ENCODE peak calls at places on chromosomes 5 and 9, in six cellular contexts. V is ovary; X is CD8-positive, alpha-beta memory T cell; U is left lung; A is A673; J is fibroblast of mammary gland. S is an unnamed sample.

GRCh38 chr9:19493845-19494244 is 85.0 kb downstream of the ACER2 start:
- DNase-seq in V (no peak), X (no peak), U (no peak), A (no peak), J (no peak), S (no peak)

GRCh38 chr5:55338092-55338613 is 30.4 kb downstream of the MTREX start:
- DNase-seq in V (no peak), X (no peak), U (no peak), A (no peak), J (no peak), S (no peak)

GRCh38 chr5:132099073-132099748 is 25.6 kb downstream of the CSF2 start:
- DNase-seq in V (no peak), X (peak), U (no peak), A (no peak), J (no peak), S (no peak)

GRCh38 chr9:4180907-4181605 is 118.8 kb downstream of the GLIS3 start:
- DNase-seq in V (no peak), X (no peak), U (no peak), A (no peak), J (no peak), S (no peak)

GRCh38 chr5:114782217-114782616 is 387.5 kb downstream of the TRIM36 start:
- DNase-seq in V (no peak), X (no peak), U (no peak), A (no peak), J (no peak), S (no peak)

GRCh38 chr5:129746884-129747283 is 1.0 kb upstream of the MINAR2 start:
- DNase-seq in V (no peak), X (no peak), U (no peak), A (no peak), J (peak), S (no peak)

GRCh38 chr9:18658764-18659705 is 185.1 kb downstream of the ADAMTSL1 start:
- DNase-seq in V (no peak), X (no peak), U (no peak), A (no peak), J (peak), S (no peak)

GRCh38 chr5:60196382-60197113 is 303.0 kb upstream of the PDE4D start:
- DNase-seq in V (no peak), X (no peak), U (no peak), A (peak), J (peak), S (peak)

GRCh38 chr9:127313042-127313560 is 48.5 kb downstream of the GARNL3 start:
- DNase-seq in V (no peak), X (no peak), U (no peak), A (no peak), J (no peak), S (no peak)

GRCh38 chr5:131096774-131097695 is 68.0 kb downstream of the HINT1 start:
- DNase-seq in V (no peak), X (no peak), U (no peak), A (no peak), J (peak), S (no peak)

GRCh38 chr9:125241863-125242739 is 958 bp upstream of the HSPA5 start:
- DNase-seq in V (no peak), X (no peak), U (peak), A (peak), J (no peak), S (peak)

GRCh38 chr5:159712672-159713071 is 203.6 kb upstream of the ADRA1B start:
- DNase-seq in V (no peak), X (no peak), U (no peak), A (no peak), J (no peak), S (no peak)

GRCh38 chr9:3513265-3513818 is 12.5 kb downstream of the RFX3 start:
- DNase-seq in V (no peak), X (no peak), U (no peak), A (peak), J (no peak), S (no peak)

GRCh38 chr9:94631599-94631998 is 7.7 kb downstream of the FBP1 start:
- DNase-seq in V (no peak), X (no peak), U (no peak), A (no peak), J (no peak), S (no peak)

GRCh38 chr5:6750951-6751685 is 37.9 kb downstream of the TENT4A start:
- DNase-seq in V (no peak), X (no peak), U (no peak), A (no peak), J (no peak), S (no peak)

GRCh38 chr5:146623009-146623408 is 107.0 kb upstream of the GPR151 start:
- DNase-seq in V (no peak), X (no peak), U (no peak), A (no peak), J (no peak), S (no peak)

GRCh38 chr9:87840126-87840525 is 42.6 kb upstream of the SPATA31E1 start:
- DNase-seq in V (no peak), X (no peak), U (no peak), A (no peak), J (no peak), S (no peak)

GRCh38 chr5:179241764-179242370 is 103.4 kb downstream of the ADAMTS2 start:
- DNase-seq in V (no peak), X (peak), U (peak), A (peak), J (no peak), S (no peak)

GRCh38 chr5:34047147-34047546 is 4.1 kb upstream of the C1QTNF3 start:
- DNase-seq in V (no peak), X (no peak), U (no peak), A (no peak), J (no peak), S (no peak)

GRCh38 chr5:10552183-10553143 is 11.4 kb upstream of the ANKRD33B start:
- DNase-seq in V (no peak), X (no peak), U (no peak), A (no peak), J (no peak), S (no peak)

GRCh38 chr5:173706700-173707099 is 90.2 kb upstream of the BOD1 start:
- DNase-seq in V (no peak), X (no peak), U (no peak), A (no peak), J (no peak), S (no peak)

GRCh38 chr5:102554092-102554491 is 55.3 kb upstream of the SLCO6A1 start:
- DNase-seq in V (no peak), X (no peak), U (no peak), A (peak), J (no peak), S (no peak)

GRCh38 chr5:132274050-132274869 is 16.8 kb downstream of the PDLIM4 start:
- DNase-seq in V (no peak), X (no peak), U (no peak), A (no peak), J (no peak), S (peak)

GRCh38 chr9:135098400-135099105 is 11.1 kb downstream of the OLFM1 start:
- DNase-seq in V (no peak), X (no peak), U (peak), A (peak), J (peak), S (no peak)

GRCh38 chr5:145479862-145480261 is 355.3 kb downstream of the PRELID2 start:
- DNase-seq in V (no peak), X (no peak), U (no peak), A (no peak), J (no peak), S (no peak)

GRCh38 chr9:100670719-100671118 is 92.8 kb downstream of the CAVIN4 start:
- DNase-seq in V (no peak), X (no peak), U (no peak), A (peak), J (no peak), S (no peak)

GRCh38 chr9:120892748-120893584 is 16.0 kb upstream of the PHF19 start:
- DNase-seq in V (no peak), X (peak), U (no peak), A (peak), J (peak), S (no peak)

GRCh38 chr9:111525056-111525977 is at the start of gene ZNF483:
- DNase-seq in V (peak), X (peak), U (peak), A (peak), J (peak), S (peak)
- H3K4me3 ChIP-seq in V (peak), X (peak), U (peak), A (peak), J (peak), S (peak)

DNA sequence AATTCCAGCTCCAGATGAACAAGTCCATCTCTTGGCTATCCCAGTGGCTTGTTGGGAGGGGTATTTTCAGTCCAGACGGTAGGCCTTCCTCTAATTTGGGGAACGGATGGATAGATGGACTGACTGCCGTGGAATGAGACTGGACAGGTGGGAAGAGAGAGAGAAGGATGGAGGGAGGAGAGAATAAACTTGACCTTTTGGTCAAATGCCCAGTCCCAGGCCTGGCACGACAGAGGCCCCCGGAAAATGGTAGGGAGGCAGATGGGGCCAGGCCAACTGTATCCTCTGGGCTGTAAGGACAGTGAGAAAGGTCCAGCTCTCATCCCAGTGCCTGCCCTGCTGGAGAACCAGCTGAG is 1.1 kb downstream of the BHMT start:
- DNase-seq in V (no peak), X (no peak), U (no peak), A (no peak), J (no peak), S (no peak)
- H3K4me3 ChIP-seq in V (no peak), X (no peak), U (no peak), A (no peak), J (no peak), S (no peak)

GRCh38 chr5:43016217-43016779 is 23.8 kb downstream of the ANXA2R start:
- DNase-seq in V (no peak), X (no peak), U (no peak), A (no peak), J (no peak), S (no peak)

GRCh38 chr5:43020294-43020711 is 19.8 kb downstream of the ANXA2R start:
- DNase-seq in V (no peak), X (peak), U (no peak), A (no peak), J (peak), S (no peak)

GRCh38 chr5:43017438-43017820 is 22.7 kb downstream of the ANXA2R start:
- DNase-seq in V (no peak), X (peak), U (peak), A (peak), J (peak), S (peak)

GRCh38 chr5:43019615-43020293 is 20.4 kb downstream of the ANXA2R start:
- DNase-seq in V (no peak), X (peak), U (peak), A (peak), J (peak), S (no peak)

DNA sequence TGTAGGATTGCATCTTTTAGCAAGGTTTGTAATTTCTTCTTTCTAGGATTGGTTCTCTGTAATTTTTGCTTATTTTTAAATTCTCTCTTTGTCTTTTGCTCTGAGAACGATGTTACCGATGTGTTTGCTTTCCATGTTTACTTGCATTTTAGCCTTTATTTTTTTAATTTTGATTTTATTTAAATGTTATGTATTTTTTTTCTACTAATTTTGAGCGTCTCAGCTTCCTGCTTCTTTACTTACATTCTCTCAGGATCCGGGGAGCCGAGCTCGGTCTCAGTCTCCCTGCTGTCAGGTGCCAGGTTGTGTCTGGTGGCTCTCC is 20.9 kb downstream of the ANXA2R start:
- DNase-seq in V (no peak), X (no peak), U (peak), A (no peak), J (no peak), S (no peak)
- H3K4me3 ChIP-seq in V (peak), X (peak), U (peak), A (peak), J (peak), S (no peak)

DNA sequence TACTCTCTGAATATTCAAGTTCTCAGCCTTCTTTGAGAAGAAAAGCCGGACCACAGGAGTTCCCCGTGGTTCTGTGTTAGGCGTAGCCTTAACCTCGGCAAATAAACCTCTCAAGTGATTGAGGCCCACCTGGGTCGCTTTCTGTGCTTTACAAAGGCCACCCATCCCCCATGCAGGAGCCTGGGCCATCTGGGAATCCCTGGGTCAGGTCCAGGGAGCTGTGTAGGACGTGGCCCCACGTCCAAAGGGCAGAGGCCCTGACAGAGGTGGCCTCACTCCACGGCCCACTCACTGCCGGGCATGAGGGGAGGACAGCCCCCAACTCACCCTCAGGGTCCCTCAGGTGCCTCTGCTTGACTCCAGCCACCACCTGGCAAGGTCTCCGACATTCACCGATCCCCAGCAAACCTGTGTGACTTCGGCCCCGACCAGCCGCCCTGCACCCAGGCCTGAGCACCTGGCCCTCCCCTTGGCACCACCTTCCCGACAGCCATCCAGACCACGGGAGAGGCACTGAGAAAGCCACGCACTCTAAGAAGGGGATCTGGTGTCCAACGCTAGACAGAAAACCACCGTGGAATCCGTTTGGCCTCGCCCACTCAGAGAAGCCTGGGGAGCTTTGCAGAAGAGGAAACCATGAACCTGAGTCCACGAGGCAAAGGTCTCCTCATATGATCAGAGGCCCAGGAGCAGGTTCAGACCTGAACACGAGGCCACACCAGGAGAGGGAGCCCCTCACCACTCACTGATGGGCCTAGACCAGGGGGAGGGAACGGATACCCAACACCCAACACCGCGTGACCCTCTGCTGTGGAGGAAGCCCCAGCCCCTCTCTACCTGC is 4.5 kb downstream of the SLC12A7 start:
- DNase-seq in V (no peak), X (no peak), U (no peak), A (no peak), J (no peak), S (no peak)
- H3K4me3 ChIP-seq in V (no peak), X (no peak), U (no peak), A (no peak), J (no peak), S (no peak)

DNA sequence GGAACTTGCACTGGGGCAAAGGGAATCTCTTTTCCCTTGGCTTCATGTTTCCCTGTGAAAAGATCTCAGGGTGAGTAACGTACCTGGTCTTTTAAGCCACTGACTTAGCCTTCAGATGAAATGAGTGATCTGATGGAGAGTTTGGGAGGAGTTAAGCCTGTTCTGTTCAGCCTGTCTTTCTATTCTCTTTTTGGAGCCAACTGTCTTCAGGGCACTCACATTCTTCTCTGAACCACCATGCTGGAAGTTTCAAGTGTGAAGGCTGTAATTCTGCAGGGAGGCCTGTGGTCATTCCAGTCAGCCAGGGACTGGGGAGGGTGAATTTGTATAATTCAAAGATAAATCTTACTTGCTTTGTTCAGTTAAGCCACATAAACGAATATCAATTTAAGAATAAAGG is 722.2 kb upstream of the SEMA6A start:
- DNase-seq in V (no peak), X (no peak), U (no peak), A (no peak), J (no peak), S (no peak)
- H3K4me3 ChIP-seq in V (no peak), X (no peak), U (no peak), A (no peak), J (no peak), S (no peak)

GRCh38 chr5:172186114-172186695 is 1.8 kb downstream of the STK10 start:
- DNase-seq in V (no peak), X (peak), U (no peak), A (no peak), J (no peak), S (no peak)
- H3K4me3 ChIP-seq in V (peak), X (peak), U (peak), A (no peak), J (peak), S (no peak)

DNA sequence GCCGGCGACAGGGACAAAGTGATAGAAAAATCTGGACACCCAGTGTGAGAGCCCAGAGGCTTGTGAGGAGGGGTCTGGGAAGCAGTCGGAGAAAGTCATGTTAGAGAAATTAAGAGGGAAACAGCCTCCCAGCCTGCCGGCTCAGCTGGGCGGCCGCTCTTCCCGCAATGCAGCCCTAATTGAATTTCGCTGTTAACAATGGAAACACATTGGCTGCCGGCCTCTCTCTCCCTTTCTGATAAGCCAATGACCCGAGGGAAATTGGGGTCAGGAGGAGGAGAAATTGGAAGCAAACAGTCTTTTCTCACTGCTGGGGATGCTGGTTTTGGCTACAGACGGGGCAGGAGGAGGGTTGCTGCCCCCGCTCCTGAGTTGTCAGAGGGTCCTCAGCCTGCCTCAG is 32.2 kb downstream of the HK3 start:
- DNase-seq in V (no peak), X (no peak), U (peak), A (no peak), J (no peak), S (no peak)
- H3K4me3 ChIP-seq in V (no peak), X (no peak), U (no peak), A (no peak), J (no peak), S (no peak)

GRCh38 chr5:108260105-108260857 is 121.6 kb downstream of the FBXL17 start:
- DNase-seq in V (peak), X (peak), U (no peak), A (peak), J (peak), S (peak)
- H3K4me3 ChIP-seq in V (no peak), X (no peak), U (peak), A (no peak), J (no peak), S (no peak)

GRCh38 chr9:34576593-34576935 is 13.0 kb downstream of the CNTFR start:
- DNase-seq in V (no peak), X (no peak), U (no peak), A (no peak), J (no peak), S (no peak)

GRCh38 chr9:34576943-34577634 is 12.4 kb downstream of the CNTFR start:
- DNase-seq in V (peak), X (no peak), U (no peak), A (no peak), J (no peak), S (no peak)

GRCh38 chr9:34574632-34575031 is 14.9 kb downstream of the CNTFR start:
- DNase-seq in V (no peak), X (no peak), U (no peak), A (no peak), J (no peak), S (no peak)

GRCh38 chr9:34577635-34578240 is 11.8 kb downstream of the CNTFR start:
- DNase-seq in V (no peak), X (no peak), U (no peak), A (peak), J (no peak), S (no peak)

GRCh38 chr9:34575775-34576592 is 13.5 kb downstream of the CNTFR start:
- DNase-seq in V (no peak), X (no peak), U (no peak), A (no peak), J (no peak), S (no peak)
- H3K4me3 ChIP-seq in V (no peak), X (no peak), U (no peak), A (no peak), J (no peak), S (no peak)

S was measured in aorta.